ENCODE peak calls at places on chromosomes 11 and 22, in five cellular contexts. I, H, G, L and Z are unnamed samples.

GRCh38 chr11:114297806-114298700 is 1.9 kb downstream of the NNMT start:
- DNase-seq in L (no peak), G (no peak), H (no peak), I (no peak), Z (no peak)

GRCh38 chr11:57397394-57397990 is 7.0 kb upstream of the PRG2 start:
- DNase-seq in G (no peak), I (no peak), H (no peak), L (no peak), Z (no peak)

GRCh38 chr11:13761250-13761649 is 92.8 kb downstream of the FAR1 start:
- DNase-seq in G (peak; percentile 15), L (no peak), H (no peak), I (no peak), Z (no peak)

GRCh38 chr11:1839924-1840779 is 1.4 kb downstream of the TNNI2 start:
- DNase-seq in G (no peak), H (no peak), I (peak; percentile 28), L (no peak), Z (peak; percentile 33)

GRCh38 chr11:129750343-129751292 is 65.0 kb upstream of the TMEM45B start:
- DNase-seq in L (peak; percentile 55), G (peak; percentile 48), I (peak; percentile 88), H (peak; percentile 70), Z (no peak)

GRCh38 chr11:47915407-47916137 is 64.8 kb upstream of the PTPRJ start:
- DNase-seq in H (no peak), I (no peak), G (no peak), L (no peak), Z (no peak)

GRCh38 chr22:20584872-20585639 is 77.6 kb downstream of the MED15 start:
- DNase-seq in G (no peak), I (no peak), L (no peak), H (no peak), Z (no peak)

GRCh38 chr11:86251285-86251830 is 6.8 kb downstream of the EED start:
- DNase-seq in L (no peak), H (peak; percentile 9), I (no peak), G (no peak), Z (no peak)

GRCh38 chr11:75142714-75143419 is 8.0 kb upstream of the SLCO2B1 start:
- DNase-seq in L (peak; percentile 39), H (peak; percentile 93), G (peak; percentile 96), I (peak; percentile 97), Z (peak; percentile 89)

GRCh38 chr11:9516113-9516512 is 55.3 kb downstream of the ZNF143 start:
- DNase-seq in I (no peak), G (no peak), L (no peak), H (no peak), Z (no peak)

GRCh38 chr11:13486926-13487660 is 8.7 kb downstream of the PTH start:
- DNase-seq in G (peak; percentile 46), I (peak; percentile 94), L (peak; percentile 40), H (peak; percentile 9), Z (no peak)

GRCh38 chr11:126079640-126080205 is 17.1 kb upstream of the CDON start:
- DNase-seq in L (no peak), I (no peak), G (no peak), H (no peak), Z (no peak)

GRCh38 chr22:37197451-37198289 is 9.6 kb upstream of the C1QTNF6 start:
- DNase-seq in I (no peak), H (peak; percentile 83), L (no peak), G (peak; percentile 88), Z (no peak)

GRCh38 chr11:61599968-61600710 is 19.3 kb upstream of the SYT7 start:
- DNase-seq in I (no peak), H (no peak), L (no peak), G (peak; percentile 29), Z (no peak)